ENCODE peak calls at places on chromosomes 1 and 21, in five cellular contexts. One of them, this sample, is unnamed.

GRCh38 chr1:64965239-64966157 is 851 bp downstream of the JAK1 start:
- DNase-seq in HepG2: no peak
- DNase-seq in HEK293T: peak; percentile 67
- DNase-seq in H1: no peak
- DNase-seq in GM12878: no peak
- DNase-seq in this sample: peak; percentile 57

GRCh38 chr1:150560011-150560438 is 10.8 kb downstream of the ADAMTSL4 start:
- DNase-seq in HepG2: peak; percentile 67
- DNase-seq in H1: no peak
- DNase-seq in HEK293T: peak; percentile 87
- DNase-seq in GM12878: no peak
- DNase-seq in this sample: peak; percentile 87

GRCh38 chr21:25643486-25643885 is 4.4 kb downstream of the JAM2 start:
- DNase-seq in HepG2: no peak
- DNase-seq in H1: no peak
- DNase-seq in HEK293T: no peak
- DNase-seq in GM12878: no peak
- DNase-seq in this sample: no peak

GRCh38 chr1:185741551-185741950 is 7.4 kb downstream of the HMCN1 start:
- DNase-seq in GM12878: no peak
- DNase-seq in HEK293T: no peak
- DNase-seq in HepG2: no peak
- DNase-seq in H1: no peak
- DNase-seq in this sample: no peak

GRCh38 chr1:178470411-178470960 is 26.3 kb downstream of the CLEC20A start:
- DNase-seq in GM12878: no peak
- DNase-seq in HepG2: no peak
- DNase-seq in H1: no peak
- DNase-seq in HEK293T: no peak
- DNase-seq in this sample: no peak

GRCh38 chr1:204584699-204585372 is 68.6 kb downstream of the MDM4 start:
- DNase-seq in H1: no peak
- DNase-seq in HepG2: no peak
- DNase-seq in GM12878: no peak
- DNase-seq in HEK293T: no peak
- DNase-seq in this sample: peak; percentile 40

GRCh38 chr1:20601123-20601825 is 12.4 kb downstream of the CDA start:
- DNase-seq in HEK293T: no peak
- DNase-seq in HepG2: no peak
- DNase-seq in GM12878: no peak
- DNase-seq in H1: no peak
- DNase-seq in this sample: no peak

GRCh38 chr1:116912846-116913245 is 3.1 kb downstream of the PTGFRN start:
- DNase-seq in HepG2: no peak
- DNase-seq in H1: no peak
- DNase-seq in HEK293T: no peak
- DNase-seq in GM12878: no peak
- DNase-seq in this sample: no peak

GRCh38 chr1:109301874-109302273 is 4.9 kb downstream of the MYBPHL start:
- DNase-seq in GM12878: no peak
- DNase-seq in H1: no peak
- DNase-seq in HepG2: no peak
- DNase-seq in HEK293T: no peak
- DNase-seq in this sample: no peak

GRCh38 chr1:109307363-109308021 is 681 bp upstream of the MYBPHL start:
- DNase-seq in HEK293T: no peak
- DNase-seq in HepG2: peak; percentile 34
- DNase-seq in H1: no peak
- DNase-seq in GM12878: no peak
- DNase-seq in this sample: no peak

GRCh38 chr1:109306832-109307362 is at the start of gene MYBPHL:
- DNase-seq in HEK293T: no peak
- DNase-seq in HepG2: no peak
- DNase-seq in GM12878: no peak
- DNase-seq in H1: no peak
- DNase-seq in this sample: no peak

GRCh38 chr1:109300650-109301151 is 6.1 kb downstream of the MYBPHL start:
- DNase-seq in GM12878: no peak
- DNase-seq in HepG2: no peak
- DNase-seq in HEK293T: no peak
- DNase-seq in H1: no peak
- DNase-seq in this sample: no peak

DNA sequence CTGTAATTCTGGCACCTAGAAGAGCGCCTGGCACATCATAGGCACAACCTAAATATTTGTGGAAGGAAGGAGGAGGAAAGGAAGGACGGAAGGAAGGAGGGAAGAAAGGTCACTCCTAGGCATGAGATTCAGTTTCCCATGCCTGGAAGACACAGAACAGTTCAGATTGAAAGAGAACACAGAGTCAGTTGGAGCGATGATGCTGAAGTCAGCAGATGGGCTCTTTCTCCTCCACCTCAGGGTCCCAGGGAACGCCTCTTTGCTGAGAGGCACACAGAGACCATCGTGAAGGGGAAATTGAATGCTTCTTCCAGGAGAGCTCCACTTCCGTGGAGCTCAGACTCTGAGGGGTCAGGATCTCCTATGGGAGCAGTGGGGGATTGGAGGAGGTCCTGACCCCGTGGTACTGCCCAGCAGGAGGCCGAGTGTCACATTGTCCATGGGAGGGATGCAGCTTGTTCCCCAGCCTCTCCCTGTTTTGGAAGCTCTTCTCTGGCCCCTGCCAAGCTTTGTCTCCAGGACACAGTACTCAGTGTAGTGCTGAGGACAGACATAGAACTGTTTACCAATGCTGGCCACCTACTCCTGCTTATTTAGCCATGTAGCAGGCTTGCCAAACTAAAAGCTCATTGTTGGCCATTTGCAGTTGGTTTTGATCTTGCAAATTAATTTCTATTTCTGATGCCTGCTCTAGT is 2.4 kb downstream of the MYBPHL start:
- DNase-seq in H1: no peak
- DNase-seq in GM12878: no peak
- DNase-seq in HEK293T: no peak
- DNase-seq in HepG2: no peak
- DNase-seq in this sample: no peak
- TF ChIP-seq SP1 in H1: no peak
- TF ChIP-seq SP1 in GM12878: no peak
- TF ChIP-seq SP1 in HEK293T: no peak
- TF ChIP-seq SP1 in HepG2: no peak
- TF ChIP-seq SP1 in this sample: no peak

GRCh38 chr1:38804062-38804886 is 55.3 kb downstream of the RRAGC start:
- DNase-seq in HepG2: no peak
- DNase-seq in HEK293T: peak; percentile 55
- DNase-seq in GM12878: no peak
- DNase-seq in H1: no peak
- DNase-seq in this sample: peak; percentile 63
- TF ChIP-seq SP1 in HepG2: no peak
- TF ChIP-seq SP1 in HEK293T: no peak
- TF ChIP-seq SP1 in GM12878: no peak
- TF ChIP-seq SP1 in H1: no peak
- TF ChIP-seq SP1 in this sample: peak; percentile 33

GRCh38 chr1:48673725-48674124 is 103.0 kb downstream of the BEND5 start:
- DNase-seq in H1: no peak
- DNase-seq in HepG2: peak; percentile 4
- DNase-seq in HEK293T: peak; percentile 45
- DNase-seq in GM12878: no peak
- DNase-seq in this sample: peak; percentile 63

GRCh38 chr1:48676376-48676775 is 100.3 kb downstream of the BEND5 start:
- DNase-seq in GM12878: no peak
- DNase-seq in HepG2: no peak
- DNase-seq in HEK293T: no peak
- DNase-seq in H1: no peak
- DNase-seq in this sample: no peak

GRCh38 chr1:48675251-48675650 is 101.4 kb downstream of the BEND5 start:
- DNase-seq in HEK293T: no peak
- DNase-seq in GM12878: no peak
- DNase-seq in H1: no peak
- DNase-seq in HepG2: no peak
- DNase-seq in this sample: no peak

GRCh38 chr1:48676822-48677221 is 99.9 kb downstream of the BEND5 start:
- DNase-seq in GM12878: no peak
- DNase-seq in HepG2: no peak
- DNase-seq in H1: no peak
- DNase-seq in HEK293T: no peak
- DNase-seq in this sample: no peak

DNA sequence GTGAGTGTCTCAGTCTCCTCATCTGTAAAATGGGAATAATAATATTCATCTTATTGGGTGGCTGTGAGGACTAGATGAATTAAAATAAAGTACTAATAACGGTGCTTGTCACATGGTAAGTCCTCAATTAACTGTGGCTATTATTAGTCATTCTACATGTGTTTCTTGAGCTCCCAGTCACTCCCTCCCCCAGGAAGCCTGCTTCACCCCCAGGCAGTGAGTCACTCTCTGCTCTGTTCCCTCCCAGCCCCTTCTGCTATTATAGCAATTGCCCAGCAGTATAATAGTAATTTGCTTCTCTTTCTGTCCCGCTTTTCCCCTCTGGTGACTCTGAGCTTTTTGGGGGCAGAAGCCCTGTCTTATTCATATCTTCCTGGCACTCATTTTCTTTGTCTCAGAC is 102.0 kb downstream of the BEND5 start:
- DNase-seq in HepG2: no peak
- DNase-seq in HEK293T: no peak
- DNase-seq in H1: no peak
- DNase-seq in GM12878: no peak
- DNase-seq in this sample: no peak
- TF ChIP-seq SP1 in HepG2: no peak
- TF ChIP-seq SP1 in HEK293T: no peak
- TF ChIP-seq SP1 in H1: no peak
- TF ChIP-seq SP1 in GM12878: no peak
- TF ChIP-seq SP1 in this sample: no peak

DNA sequence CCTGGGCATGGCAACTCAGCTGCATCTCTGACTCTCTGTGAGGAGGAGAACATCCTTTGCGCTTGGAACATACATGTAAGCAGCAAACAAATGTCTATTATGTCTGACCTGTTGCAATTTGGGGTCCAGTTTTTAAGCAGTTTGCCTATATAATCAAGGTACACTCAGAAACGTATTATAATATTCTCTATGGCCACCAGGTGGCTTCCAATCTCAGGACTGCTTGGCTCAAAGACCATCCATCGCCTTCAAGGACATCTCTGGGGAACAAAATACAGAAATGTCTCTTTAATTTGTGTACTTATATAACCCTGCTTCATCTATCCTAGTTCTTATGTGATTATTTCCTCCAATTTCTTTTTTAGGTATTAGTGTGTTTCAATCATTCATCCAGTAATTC is 227.2 kb downstream of the OLFM3 start:
- DNase-seq in HepG2: peak; percentile 9
- DNase-seq in H1: no peak
- DNase-seq in GM12878: no peak
- DNase-seq in HEK293T: peak; percentile 19
- DNase-seq in this sample: no peak
- TF ChIP-seq SP1 in HepG2: no peak
- TF ChIP-seq SP1 in H1: no peak
- TF ChIP-seq SP1 in GM12878: no peak
- TF ChIP-seq SP1 in HEK293T: no peak
- TF ChIP-seq SP1 in this sample: no peak

DNA sequence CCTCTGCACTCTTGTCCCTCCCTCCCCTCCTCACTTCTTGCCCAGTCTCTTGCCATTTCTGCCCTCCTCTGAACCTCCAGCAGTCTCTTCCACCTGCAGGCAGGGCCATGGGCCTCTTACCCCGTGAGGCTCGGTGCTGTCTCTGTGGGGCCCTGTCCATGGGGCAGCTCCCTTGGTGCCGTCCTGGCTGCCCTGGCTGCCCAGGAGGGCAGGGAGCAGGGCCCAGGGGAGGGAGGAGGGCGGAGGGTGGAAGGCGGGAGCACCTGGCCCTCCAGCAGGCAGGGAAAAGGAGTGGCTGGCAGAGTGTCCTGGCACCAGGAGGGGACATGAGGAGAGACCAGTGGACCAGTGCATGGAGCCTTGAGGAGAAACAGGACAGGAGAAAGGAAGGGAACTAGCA is at the start of gene RORC:
- DNase-seq in GM12878: no peak
- DNase-seq in HepG2: peak; percentile 16
- DNase-seq in H1: no peak
- DNase-seq in HEK293T: no peak
- DNase-seq in this sample: no peak
- TF ChIP-seq SP1 in GM12878: no peak
- TF ChIP-seq SP1 in HepG2: no peak
- TF ChIP-seq SP1 in H1: no peak
- TF ChIP-seq SP1 in HEK293T: no peak
- TF ChIP-seq SP1 in this sample: no peak

GRCh38 chr1:72109916-72110315 is 172.4 kb downstream of the NEGR1 start:
- DNase-seq in GM12878: no peak
- DNase-seq in H1: no peak
- DNase-seq in HEK293T: no peak
- DNase-seq in HepG2: no peak
- DNase-seq in this sample: no peak

GRCh38 chr1:72119491-72119890 is 162.8 kb downstream of the NEGR1 start:
- DNase-seq in GM12878: no peak
- DNase-seq in HepG2: no peak
- DNase-seq in HEK293T: no peak
- DNase-seq in H1: no peak
- DNase-seq in this sample: no peak

GRCh38 chr1:72111662-72112061 is 170.7 kb downstream of the NEGR1 start:
- DNase-seq in GM12878: no peak
- DNase-seq in HepG2: no peak
- DNase-seq in H1: no peak
- DNase-seq in HEK293T: no peak
- DNase-seq in this sample: no peak

GRCh38 chr1:72117621-72118020 is 164.7 kb downstream of the NEGR1 start:
- DNase-seq in HepG2: no peak
- DNase-seq in H1: no peak
- DNase-seq in HEK293T: no peak
- DNase-seq in GM12878: no peak
- DNase-seq in this sample: no peak

GRCh38 chr1:72115290-72115689 is 167.0 kb downstream of the NEGR1 start:
- DNase-seq in HepG2: no peak
- DNase-seq in HEK293T: no peak
- DNase-seq in H1: no peak
- DNase-seq in GM12878: no peak
- DNase-seq in this sample: no peak
- TF ChIP-seq SP1 in HepG2: no peak
- TF ChIP-seq SP1 in HEK293T: no peak
- TF ChIP-seq SP1 in H1: no peak
- TF ChIP-seq SP1 in GM12878: no peak
- TF ChIP-seq SP1 in this sample: no peak

GRCh38 chr1:221856188-221857093 is 114.6 kb upstream of the DUSP10 start:
- DNase-seq in HepG2: no peak
- DNase-seq in HEK293T: no peak
- DNase-seq in GM12878: no peak
- DNase-seq in H1: no peak
- DNase-seq in this sample: no peak
- TF ChIP-seq SP1 in HepG2: no peak
- TF ChIP-seq SP1 in HEK293T: no peak
- TF ChIP-seq SP1 in GM12878: no peak
- TF ChIP-seq SP1 in H1: no peak
- TF ChIP-seq SP1 in this sample: no peak

DNA sequence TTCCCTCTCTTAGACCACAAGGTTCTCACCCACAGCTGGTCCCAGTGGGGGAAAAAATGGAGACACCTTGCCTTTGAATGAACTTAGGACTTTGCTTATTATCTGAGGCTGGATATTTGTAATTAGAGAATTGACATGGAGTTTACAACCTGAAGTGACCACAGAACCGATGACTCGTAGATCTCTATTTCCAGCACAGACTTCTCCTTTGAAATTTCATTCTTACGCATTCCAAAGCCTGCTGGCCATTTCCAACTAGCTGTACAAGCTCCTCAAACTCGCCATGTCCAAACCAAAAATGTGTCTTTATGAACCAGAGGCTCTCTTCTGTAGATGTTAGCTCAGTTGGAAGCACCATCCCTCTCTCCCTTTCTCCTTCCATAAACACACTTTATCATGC is 12.0 kb downstream of the RAB7B start:
- DNase-seq in GM12878: no peak
- DNase-seq in HEK293T: no peak
- DNase-seq in H1: no peak
- DNase-seq in HepG2: no peak
- DNase-seq in this sample: no peak
- TF ChIP-seq SP1 in GM12878: no peak
- TF ChIP-seq SP1 in HEK293T: no peak
- TF ChIP-seq SP1 in H1: no peak
- TF ChIP-seq SP1 in HepG2: no peak
- TF ChIP-seq SP1 in this sample: no peak

This sample was measured in WTC11.